ENCODE peak calls at places on chromosomes 6 and 20, in ten cellular contexts. W is fibroblast of pulmonary artery; E is ovary; L is GM13976; D is upper lobe of right lung; R is body of pancreas; U is CD8-positive, alpha-beta T cell; J is endothelial cell; M is endodermal cell; B is spleen. Q is an unnamed sample.

GRCh38 chr20:46354920-46355654 is 46.8 kb upstream of the CDH22 start:
- DNase-seq in D (no peak), E (no peak), U (no peak), L (no peak), B (no peak), R (no peak), J (no peak), M (no peak), W (no peak), Q (no peak)

GRCh38 chr20:49475979-49476378 is 6.5 kb downstream of the KCNB1 start:
- DNase-seq in R (no peak), E (no peak), B (no peak), J (no peak), W (no peak), D (no peak), M (no peak), U (no peak), L (no peak), Q (no peak)

GRCh38 chr6:93523365-93523764 is 104.0 kb upstream of the EPHA7 start:
- DNase-seq in D (no peak), B (no peak), U (no peak), E (no peak), M (no peak), R (no peak), W (no peak), J (no peak), L (no peak), Q (no peak)

GRCh38 chr6:170403451-170403850 is 96.9 kb downstream of the FAM120B start:
- DNase-seq in E (no peak), B (no peak), D (no peak), U (no peak), W (peak), J (peak), L (no peak), R (no peak), M (peak), Q (no peak)

GRCh38 chr6:26053929-26054658 is 33.1 kb upstream of the HFE start:
- DNase-seq in L (no peak), B (no peak), W (no peak), D (no peak), R (no peak), U (no peak), E (no peak), J (no peak), M (no peak), Q (no peak)

GRCh38 chr20:44800398-44801046 is 9.8 kb downstream of the RIMS4 start:
- DNase-seq in D (no peak), J (peak), E (no peak), U (no peak), L (no peak), M (peak), R (no peak), W (no peak), B (no peak), Q (no peak)

GRCh38 chr6:142665393-142665792 is 279.6 kb downstream of the HIVEP2 start:
- DNase-seq in W (no peak), B (no peak), J (no peak), E (no peak), D (no peak), R (no peak), U (no peak), L (no peak), M (no peak), Q (no peak)

GRCh38 chr20:44650777-44651493 is 564 bp downstream of the ADA start:
- DNase-seq in D (no peak), B (peak), W (no peak), U (peak), R (peak), J (no peak), M (no peak), L (no peak), E (peak), Q (peak)

GRCh38 chr6:157137501-157137900 is 185.8 kb downstream of the TMEM242 start:
- DNase-seq in J (no peak), E (no peak), M (no peak), W (no peak), U (no peak), L (no peak), R (no peak), B (no peak), D (no peak), Q (no peak)

GRCh38 chr6:157135691-157136090 is 187.6 kb downstream of the TMEM242 start:
- DNase-seq in R (no peak), B (no peak), J (no peak), E (no peak), U (no peak), D (no peak), L (no peak), M (no peak), W (peak), Q (no peak)

GRCh38 chr6:157143171-157143884 is 180.0 kb downstream of the TMEM242 start:
- DNase-seq in U (peak), W (peak), L (no peak), E (no peak), D (no peak), M (no peak), R (peak), J (no peak), B (no peak), Q (no peak)

GRCh38 chr6:157134402-157135074 is 188.8 kb downstream of the TMEM242 start:
- DNase-seq in E (no peak), R (no peak), J (no peak), B (no peak), M (no peak), L (no peak), U (no peak), W (peak), D (no peak), Q (no peak)

DNA sequence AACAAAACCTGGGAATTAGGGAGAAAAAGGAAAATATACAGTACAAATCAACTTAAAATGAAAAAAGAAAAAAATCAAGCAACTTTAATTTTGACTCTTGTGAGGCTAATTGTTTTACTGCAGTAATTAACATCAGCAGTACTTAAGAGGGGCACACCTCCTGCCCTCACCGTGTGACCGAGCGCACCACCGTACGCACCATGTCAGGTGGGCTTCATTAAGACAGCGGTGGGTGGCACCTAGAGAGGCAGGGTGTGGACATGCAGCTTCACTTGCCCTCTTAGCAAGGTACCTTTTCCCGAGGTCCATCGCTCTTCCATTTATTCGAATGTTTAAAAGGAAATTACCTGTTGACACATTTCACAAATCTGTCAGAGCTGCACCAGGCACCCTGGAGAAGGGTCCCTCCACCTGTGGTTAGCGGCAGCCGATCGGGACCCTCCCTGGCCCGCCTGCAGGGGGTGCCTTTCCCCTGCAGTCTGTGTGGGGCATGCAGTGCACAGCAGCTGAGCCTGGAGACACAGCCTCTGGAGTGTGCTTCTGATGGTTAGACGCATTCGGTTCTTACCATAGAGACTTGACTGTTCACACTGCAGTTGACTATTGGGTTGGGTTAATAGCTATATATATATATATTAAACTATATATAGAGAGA is 184.1 kb downstream of the TMEM242 start:
- DNase-seq in L (no peak), B (no peak), R (no peak), M (peak), W (no peak), U (no peak), J (peak), D (no peak), E (no peak), Q (no peak)
- TF ChIP-seq CTCF in L (no peak), B (no peak), R (no peak), M (peak), W (peak), U (no peak), J (peak), D (peak), E (no peak), Q (no peak)

GRCh38 chr20:50855498-50856474 is 60.9 kb downstream of the BCAS4 start:
- DNase-seq in L (no peak), M (peak), U (no peak), W (no peak), D (no peak), E (no peak), J (no peak), R (peak), B (no peak), Q (no peak)

GRCh38 chr20:50858525-50858924 is 63.7 kb downstream of the BCAS4 start:
- DNase-seq in L (no peak), M (no peak), D (no peak), B (no peak), E (no peak), W (no peak), U (no peak), R (no peak), J (no peak), Q (no peak)

GRCh38 chr20:50857348-50857747 is 62.5 kb downstream of the BCAS4 start:
- DNase-seq in E (no peak), M (no peak), J (no peak), U (no peak), R (no peak), W (no peak), L (no peak), B (no peak), D (no peak), Q (no peak)

GRCh38 chr20:50854512-50855249 is 59.8 kb downstream of the BCAS4 start:
- DNase-seq in M (no peak), D (no peak), E (no peak), R (no peak), L (no peak), W (no peak), U (no peak), J (no peak), B (no peak), Q (no peak)

DNA sequence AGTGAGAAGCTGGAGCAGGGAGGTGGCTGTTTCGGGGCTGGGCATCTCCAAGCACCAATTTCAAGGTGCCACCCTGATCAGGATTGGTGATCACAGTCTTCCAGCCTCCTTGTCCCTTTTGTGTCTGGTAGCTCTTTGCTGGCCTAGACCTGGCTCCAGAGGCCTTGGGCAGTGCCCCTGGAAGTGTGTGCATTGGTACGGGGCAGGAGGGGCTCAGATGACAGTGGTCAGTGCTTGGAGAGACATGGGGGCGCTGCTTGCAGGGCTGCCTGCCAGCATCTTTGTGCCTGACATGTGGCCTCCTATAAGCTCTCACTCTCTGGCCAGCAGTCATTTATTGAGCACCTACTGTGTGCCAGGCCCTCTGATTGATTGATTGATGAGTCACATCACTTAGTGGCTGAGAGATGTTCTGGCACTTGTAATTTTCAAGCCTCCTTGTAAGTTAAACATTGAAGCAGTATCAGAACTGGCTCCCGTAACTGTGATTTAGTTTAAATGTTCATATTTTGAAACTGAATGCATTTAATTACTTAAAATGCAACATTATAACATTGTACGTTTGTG is 61.7 kb downstream of the BCAS4 start:
- DNase-seq in D (no peak), M (no peak), W (no peak), L (no peak), B (no peak), U (no peak), J (no peak), R (no peak), E (no peak), Q (no peak)
- TF ChIP-seq CTCF in D (no peak), M (no peak), W (no peak), L (no peak), B (no peak), U (no peak), J (no peak), R (no peak), E (no peak), Q (no peak)

GRCh38 chr6:35489995-35490791 is 6.7 kb downstream of the TEAD3 start:
- DNase-seq in W (peak), L (no peak), B (no peak), M (peak), U (no peak), E (peak), R (peak), D (peak), J (peak), Q (no peak)
- TF ChIP-seq CTCF in W (no peak), L (no peak), B (no peak), M (no peak), U (no peak), E (no peak), R (no peak), D (no peak), J (no peak), Q (no peak)

DNA sequence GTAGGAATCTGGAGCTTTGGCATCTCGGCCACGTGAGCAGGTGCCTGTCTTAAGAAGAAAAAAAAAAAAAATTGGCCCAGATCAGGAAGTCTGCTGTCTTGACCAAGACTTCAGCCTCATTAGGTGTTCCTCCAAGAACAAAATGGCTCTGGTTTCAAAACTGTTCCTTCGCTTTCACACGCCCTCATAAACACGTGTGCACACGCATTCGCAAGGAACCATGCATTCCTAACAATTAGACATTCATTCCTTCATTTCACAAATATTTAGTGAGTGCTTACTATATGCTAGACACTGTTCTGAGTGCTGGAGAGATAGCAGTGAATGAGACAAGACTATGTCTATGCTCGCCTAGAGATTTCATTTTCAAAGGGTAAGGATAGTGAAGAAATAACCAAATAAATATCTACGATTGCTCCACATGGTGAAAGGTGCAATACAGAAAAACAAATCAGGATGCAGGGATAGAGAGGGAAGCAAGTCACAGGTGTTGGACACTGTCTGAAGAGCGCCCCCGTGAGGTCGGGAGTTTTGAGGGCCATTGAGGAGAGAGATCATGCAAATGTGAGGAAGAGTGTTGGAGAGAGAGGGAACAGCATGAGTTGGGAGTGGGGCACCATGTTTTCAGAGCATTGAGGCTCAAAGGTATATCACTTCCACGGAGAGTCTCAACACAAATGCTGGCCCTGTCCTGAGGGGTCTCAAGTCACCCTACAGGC is 53.3 kb downstream of the CCDC170 start:
- DNase-seq in L (no peak), D (no peak), J (no peak), B (no peak), M (no peak), R (no peak), E (no peak), U (no peak), W (no peak), Q (no peak)
- TF ChIP-seq CTCF in L (no peak), D (no peak), J (no peak), B (no peak), M (peak), R (no peak), E (no peak), U (no peak), W (no peak), Q (no peak)

GRCh38 chr6:15798856-15799255 is 136.0 kb upstream of the DTNBP1 start:
- DNase-seq in U (no peak), L (no peak), D (no peak), B (no peak), M (no peak), E (no peak), W (no peak), J (no peak), R (no peak), Q (no peak)
- TF ChIP-seq CTCF in U (no peak), L (no peak), D (no peak), B (no peak), M (no peak), E (no peak), W (no peak), J (no peak), R (no peak), Q (no peak)

DNA sequence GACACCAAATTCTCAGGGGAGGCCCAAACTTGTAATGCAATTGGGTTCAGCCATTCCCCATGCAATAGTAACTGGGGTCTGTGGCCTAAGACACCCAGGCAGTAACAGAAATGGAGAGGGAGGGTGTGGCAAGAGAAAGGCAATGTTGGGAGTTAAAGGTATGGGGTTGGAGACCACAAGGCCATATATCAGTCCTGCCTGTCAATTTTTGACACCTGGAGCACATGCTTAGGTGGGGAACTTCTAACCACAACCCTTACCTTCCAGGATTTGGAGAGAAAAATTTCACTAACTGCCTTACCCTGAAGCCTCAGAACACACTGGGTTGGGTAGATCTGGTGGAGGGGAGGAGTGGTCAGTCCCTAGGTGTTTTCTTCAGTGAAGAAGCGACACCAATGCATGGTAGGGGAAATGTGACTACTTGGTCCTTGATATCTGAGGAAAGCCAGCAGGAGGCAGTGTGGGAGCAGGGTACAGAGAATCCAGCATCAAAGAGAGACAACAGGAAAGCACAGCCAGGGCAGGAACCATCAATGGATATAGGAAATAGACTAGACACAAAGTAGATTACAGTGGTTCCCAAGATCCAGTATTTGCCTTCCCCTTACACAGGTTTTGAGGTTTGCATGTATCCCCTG is 6.8 kb upstream of the USP49 start:
- DNase-seq in L (peak), U (peak), W (peak), J (peak), M (peak), B (no peak), E (no peak), R (peak), D (no peak), Q (peak)
- TF ChIP-seq CTCF in L (peak), U (peak), W (peak), J (peak), M (peak), B (peak), E (no peak), R (no peak), D (peak), Q (peak)

GRCh38 chr6:48087448-48087847 is 23.5 kb downstream of the PTCHD4 start:
- DNase-seq in U (no peak), B (no peak), D (no peak), W (peak), R (no peak), M (no peak), J (no peak), E (no peak), L (no peak), Q (no peak)
- TF ChIP-seq CTCF in U (no peak), B (no peak), D (peak), W (peak), R (no peak), M (peak), J (no peak), E (no peak), L (no peak), Q (no peak)

DNA sequence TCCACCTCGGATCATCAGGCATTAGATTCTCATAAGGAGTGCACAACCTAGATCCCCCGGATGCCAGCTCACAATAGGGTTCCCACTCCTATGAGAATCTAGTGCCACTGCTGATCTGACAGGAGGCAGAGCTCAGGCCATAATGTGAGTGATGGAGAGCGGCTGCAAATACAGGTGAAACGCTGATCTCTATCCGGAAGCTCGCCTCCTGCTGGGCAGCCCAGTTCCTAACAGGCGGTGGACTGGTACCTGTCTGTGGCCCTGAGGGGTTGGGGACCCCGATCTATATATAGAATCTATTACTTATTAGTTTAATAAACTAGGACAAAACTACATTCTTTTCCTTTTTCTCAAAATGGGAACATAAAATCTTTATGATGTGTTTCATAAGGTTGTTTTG is 741.9 kb downstream of the RFPL4B start:
- DNase-seq in W (no peak), L (no peak), R (no peak), U (no peak), B (no peak), J (no peak), D (no peak), E (no peak), M (peak), Q (no peak)
- TF ChIP-seq CTCF in W (no peak), L (no peak), R (no peak), U (no peak), B (no peak), J (no peak), D (no peak), E (no peak), M (peak), Q (no peak)